ENCODE peak calls at places on chromosomes 16 and 17, in ten cellular contexts. C is progenitor cell of endocrine pancreas; Y is pulmonary artery endothelial cell; I is stimulated activated CD4-positive, alpha-beta T cell treated with anti-CD3 and anti-CD28 coated beads, Interleukin-2, amount 100 ng/mL, for 24 hours; W is DMS153; A is iris pigment epithelial cell; K is mesothelial cell of epicardium; R is LoVo; P is PC-9; E is PC-3. L is an unnamed sample.

GRCh38 chr16:35485915-35486314 is 2026.5 kb downstream of the TP53TG3F start:
- DNase-seq in C (no peak), Y (no peak), I (no peak), W (no peak), A (no peak), K (no peak), R (no peak), P (no peak), E (no peak), L (no peak)

GRCh38 chr16:6317924-6318323 is 1014.7 kb upstream of the RBFOX1 start:
- DNase-seq in C (no peak), Y (no peak), I (no peak), W (no peak), A (no peak), K (no peak), R (no peak), P (no peak), E (no peak), L (no peak)

GRCh38 chr17:57947369-57947768 is 7.8 kb downstream of the CUEDC1 start:
- DNase-seq in C (no peak), Y (no peak), I (no peak), W (no peak), A (no peak), K (no peak), R (no peak), P (no peak), E (no peak), L (no peak)

GRCh38 chr17:37488607-37489196 is 989 bp upstream of the DUSP14 start:
- DNase-seq in C (peak; percentile 28), Y (peak; percentile 80), I (peak; percentile 69), W (peak; percentile 17), A (peak; percentile 95), K (peak; percentile 59), R (peak; percentile 91), P (peak; percentile 98), E (peak; percentile 96), L (peak; percentile 93)

GRCh38 chr16:30761427-30761927 is 385 bp downstream of the CFAP119 start:
- DNase-seq in C (peak; percentile 23), Y (no peak), I (peak; percentile 56), W (peak; percentile 9), A (peak; percentile 30), K (peak; percentile 47), R (no peak), P (no peak), E (peak; percentile 28), L (peak; percentile 20)

GRCh38 chr17:17798010-17798556 is 38.7 kb downstream of the SREBF1 start:
- DNase-seq in C (no peak), Y (no peak), I (no peak), W (no peak), A (no peak), K (no peak), R (no peak), P (no peak), E (no peak), L (no peak)

GRCh38 chr16:66958857-66959644 is 2.0 kb upstream of the CES3 start:
- DNase-seq in C (no peak), Y (no peak), I (no peak), W (no peak), A (no peak), K (no peak), R (no peak), P (no peak), E (no peak), L (no peak)

GRCh38 chr16:59013930-59014329 is 279.8 kb upstream of the GOT2 start:
- DNase-seq in C (no peak), Y (no peak), I (no peak), W (no peak), A (no peak), K (no peak), R (no peak), P (no peak), E (no peak), L (no peak)

GRCh38 chr17:35740997-35741931 is 9.8 kb downstream of the RASL10B start:
- DNase-seq in C (no peak), Y (no peak), I (peak; percentile 46), W (peak; percentile 33), A (no peak), K (no peak), R (no peak), P (no peak), E (no peak), L (no peak)

GRCh38 chr17:73707358-73707757 is 63.1 kb upstream of the SDK2 start:
- DNase-seq in C (no peak), Y (no peak), I (no peak), W (no peak), A (no peak), K (no peak), R (no peak), P (no peak), E (no peak), L (no peak)

GRCh38 chr16:22712471-22712870 is 101.5 kb upstream of the HS3ST2 start:
- DNase-seq in C (no peak), Y (no peak), I (no peak), W (no peak), A (no peak), K (no peak), R (no peak), P (no peak), E (no peak), L (no peak)

GRCh38 chr17:62216847-62217246 is 151.8 kb upstream of the MED13 start:
- DNase-seq in C (no peak), Y (no peak), I (no peak), W (no peak), A (no peak), K (no peak), R (no peak), P (no peak), E (no peak), L (no peak)

GRCh38 chr16:2003827-2004641 is 5.6 kb downstream of the ZNF598 start:
- DNase-seq in C (peak; percentile 93), Y (peak; percentile 35), I (peak; percentile 93), W (peak; percentile 89), A (peak; percentile 79), K (peak; percentile 91), R (peak; percentile 56), P (peak; percentile 56), E (peak; percentile 80), L (peak; percentile 85)

GRCh38 chr17:48179071-48179945 is 71.7 kb downstream of the SNX11 start:
- DNase-seq in C (no peak), Y (no peak), I (no peak), W (no peak), A (peak; percentile 34), K (no peak), R (no peak), P (no peak), E (peak; percentile 65), L (peak; percentile 43)

GRCh38 chr16:81650982-81651562 is 128.0 kb upstream of the PLCG2 start:
- DNase-seq in C (no peak), Y (no peak), I (no peak), W (peak; percentile 89), A (peak; percentile 54), K (no peak), R (no peak), P (no peak), E (no peak), L (peak; percentile 48)

GRCh38 chr17:17076066-17076465 is 33.8 kb downstream of the MPRIP start:
- DNase-seq in C (no peak), Y (no peak), I (no peak), W (no peak), A (no peak), K (no peak), R (no peak), P (no peak), E (no peak), L (no peak)

GRCh38 chr16:85385463-85386331 is 227.4 kb upstream of the GSE1 start:
- DNase-seq in C (no peak), Y (no peak), I (no peak), W (no peak), A (no peak), K (peak; percentile 19), R (no peak), P (no peak), E (no peak), L (no peak)

GRCh38 chr16:85051710-85052082 is 24.1 kb downstream of the KIAA0513 start:
- DNase-seq in C (no peak), Y (no peak), I (no peak), W (no peak), A (no peak), K (no peak), R (no peak), P (no peak), E (no peak), L (no peak)

GRCh38 chr17:41452276-41452675 is 11.5 kb upstream of the KRT38 start:
- DNase-seq in C (no peak), Y (no peak), I (no peak), W (no peak), A (no peak), K (no peak), R (no peak), P (no peak), E (no peak), L (no peak)

GRCh38 chr16:321532-321931 is 31.0 kb downstream of the AXIN1 start:
- DNase-seq in C (no peak), Y (no peak), I (no peak), W (no peak), A (no peak), K (no peak), R (no peak), P (no peak), E (no peak), L (no peak)

GRCh38 chr17:79800325-79801155 is 3.7 kb upstream of the CBX8 start:
- DNase-seq in C (no peak), Y (no peak), I (peak; percentile 62), W (peak; percentile 33), A (peak; percentile 63), K (peak; percentile 53), R (peak; percentile 61), P (peak; percentile 43), E (peak; percentile 58), L (peak; percentile 77)

GRCh38 chr16:64629622-64630021 is 492.2 kb downstream of the CDH11 start:
- DNase-seq in C (no peak), Y (no peak), I (no peak), W (no peak), A (peak; percentile 1), K (no peak), R (no peak), P (no peak), E (peak; percentile 6), L (peak; percentile 8)

GRCh38 chr16:54875443-54875842 is 55.2 kb upstream of the IRX5 start:
- DNase-seq in C (no peak), Y (no peak), I (no peak), W (no peak), A (no peak), K (no peak), R (no peak), P (no peak), E (no peak), L (no peak)

GRCh38 chr17:51702963-51703362 is 442.6 kb downstream of the UTP18 start:
- DNase-seq in C (no peak), Y (no peak), I (no peak), W (no peak), A (no peak), K (no peak), R (no peak), P (no peak), E (no peak), L (no peak)

GRCh38 chr16:1502092-1503004 is 9.2 kb downstream of the TELO2 start:
- DNase-seq in C (no peak), Y (no peak), I (no peak), W (no peak), A (no peak), K (no peak), R (no peak), P (no peak), E (no peak), L (no peak)